ENCODE peak calls at places on chromosomes 11 and 22, in five cellular contexts. One of them, this sample, is unnamed.

GRCh38 chr11:59154585-59154984 is 11.9 kb downstream of the FAM111A start:
- DNase-seq in endothelial cell: no peak
- DNase-seq in GM03348: no peak
- DNase-seq in activated gamma-delta T cell treated with Interleukin-2 at 50 U/mL for 16 hours: no peak
- DNase-seq in 8988T: no peak
- DNase-seq in this sample: no peak

GRCh38 chr11:110026823-110027626 is 66.2 kb upstream of the ZC3H12C start:
- DNase-seq in endothelial cell: no peak
- DNase-seq in GM03348: no peak
- DNase-seq in activated gamma-delta T cell treated with Interleukin-2 at 50 U/mL for 16 hours: no peak
- DNase-seq in 8988T: no peak
- DNase-seq in this sample: no peak

GRCh38 chr11:1695548-1696108 is 1.4 kb upstream of the KRTAP5-6 start:
- DNase-seq in endothelial cell: no peak
- DNase-seq in GM03348: no peak
- DNase-seq in activated gamma-delta T cell treated with Interleukin-2 at 50 U/mL for 16 hours: no peak
- DNase-seq in 8988T: no peak
- DNase-seq in this sample: no peak

GRCh38 chr11:36070215-36070976 is 126.5 kb downstream of the LDLRAD3 start:
- DNase-seq in endothelial cell: no peak
- DNase-seq in GM03348: no peak
- DNase-seq in activated gamma-delta T cell treated with Interleukin-2 at 50 U/mL for 16 hours: no peak
- DNase-seq in 8988T: no peak
- DNase-seq in this sample: no peak

GRCh38 chr22:28980326-28980725 is 81.3 kb downstream of the C22orf31 start:
- DNase-seq in endothelial cell: no peak
- DNase-seq in GM03348: no peak
- DNase-seq in activated gamma-delta T cell treated with Interleukin-2 at 50 U/mL for 16 hours: no peak
- DNase-seq in 8988T: no peak
- DNase-seq in this sample: no peak

GRCh38 chr11:130068986-130069683 is 559 bp upstream of the APLP2 start:
- DNase-seq in endothelial cell: peak; percentile 47
- DNase-seq in GM03348: peak; percentile 95
- DNase-seq in activated gamma-delta T cell treated with Interleukin-2 at 50 U/mL for 16 hours: peak; percentile 47
- DNase-seq in 8988T: peak; percentile 73
- DNase-seq in this sample: peak; percentile 42

GRCh38 chr11:90855531-90855930 is 632.7 kb upstream of the CHORDC1 start:
- DNase-seq in endothelial cell: no peak
- DNase-seq in GM03348: no peak
- DNase-seq in activated gamma-delta T cell treated with Interleukin-2 at 50 U/mL for 16 hours: no peak
- DNase-seq in 8988T: no peak
- DNase-seq in this sample: no peak

GRCh38 chr11:118625036-118625690 is 17.7 kb downstream of the PHLDB1 start:
- DNase-seq in endothelial cell: no peak
- DNase-seq in GM03348: no peak
- DNase-seq in activated gamma-delta T cell treated with Interleukin-2 at 50 U/mL for 16 hours: no peak
- DNase-seq in 8988T: no peak
- DNase-seq in this sample: no peak

GRCh38 chr11:45922425-45923082 is at the start of gene LARGE2:
- DNase-seq in endothelial cell: no peak
- DNase-seq in GM03348: no peak
- DNase-seq in activated gamma-delta T cell treated with Interleukin-2 at 50 U/mL for 16 hours: peak; percentile 14
- DNase-seq in 8988T: peak; percentile 95
- DNase-seq in this sample: no peak

GRCh38 chr11:121291896-121292502 is 572 bp upstream of the SC5D start:
- DNase-seq in endothelial cell: peak; percentile 6
- DNase-seq in GM03348: no peak
- DNase-seq in activated gamma-delta T cell treated with Interleukin-2 at 50 U/mL for 16 hours: no peak
- DNase-seq in 8988T: no peak
- DNase-seq in this sample: no peak

This sample was measured in kidney epithelial cell.